ENCODE peak calls at places on chromosomes 6 and 20, in seven cellular contexts. J is neuronal stem cell, N is tibial nerve, S is adrenal gland, O is testis, Q is sigmoid colon, H is HCT116. X is an unnamed sample.
A peak's percentile ranks its signal among the peaks of the same experiment; 100 is the strongest.

GRCh38 chr6:81204741-81205140 is 547.7 kb downstream of the TENT5A start:
- DNase-seq in H (peak; percentile 27), S (no peak), Q (no peak), O (no peak), J (peak; percentile 9), N (no peak), X (no peak)

GRCh38 chr20:19628570-19629134 is 129.4 kb upstream of the RIN2 start:
- DNase-seq in S (peak; percentile 84), N (no peak), Q (no peak), J (peak; percentile 59), O (peak; percentile 71), H (peak; percentile 81), X (peak; percentile 43)

GRCh38 chr20:370977-371754 is 9.4 kb upstream of the TRIB3 start:
- DNase-seq in H (no peak), J (no peak), S (no peak), Q (no peak), O (no peak), N (no peak), X (no peak)

GRCh38 chr20:46559685-46560440 is 9.4 kb upstream of the OCSTAMP start:
- DNase-seq in J (no peak), Q (no peak), N (no peak), O (peak; percentile 37), S (no peak), H (no peak), X (no peak)

GRCh38 chr6:157995458-157995857 is 13.8 kb downstream of the SYNJ2 start:
- DNase-seq in O (no peak), J (no peak), S (no peak), Q (no peak), H (no peak), N (no peak), X (no peak)

GRCh38 chr20:39670987-39671386 is 708.8 kb downstream of the DHX35 start:
- DNase-seq in S (no peak), N (no peak), O (no peak), Q (no peak), H (no peak), J (no peak), X (no peak)

GRCh38 chr20:15185322-15185721 is 847.9 kb upstream of the FLRT3 start:
- DNase-seq in O (no peak), N (no peak), Q (no peak), J (no peak), S (no peak), H (no peak), X (no peak)

GRCh38 chr6:89368107-89368506 is 15.6 kb upstream of the UBE2J1 start:
- DNase-seq in O (peak; percentile 82), Q (peak; percentile 74), N (peak; percentile 47), H (no peak), S (peak; percentile 79), J (peak; percentile 62), X (peak; percentile 40)

GRCh38 chr6:158488065-158488464 is 71.8 kb upstream of the TMEM181 start:
- DNase-seq in N (no peak), O (no peak), J (no peak), Q (no peak), S (no peak), H (peak; percentile 63), X (no peak)

GRCh38 chr20:62772994-62773858 is 23.0 kb upstream of the MRGBP start:
- DNase-seq in S (peak; percentile 72), H (no peak), J (no peak), N (no peak), O (no peak), Q (no peak), X (no peak)

GRCh38 chr6:166274739-166275370 is 33.3 kb downstream of the PRR18 start:
- DNase-seq in H (no peak), J (no peak), N (no peak), Q (peak; percentile 58), O (no peak), S (no peak), X (no peak)

GRCh38 chr20:25338112-25339023 is 52.3 kb downstream of the ABHD12 start:
- DNase-seq in S (no peak), Q (no peak), H (no peak), O (no peak), J (no peak), N (no peak), X (no peak)

GRCh38 chr6:5905431-5906339 is 101.0 kb downstream of the NRN1 start:
- DNase-seq in N (peak; percentile 60), Q (peak; percentile 94), S (peak; percentile 82), O (peak; percentile 73), H (no peak), J (no peak), X (peak; percentile 87)

GRCh38 chr6:69816569-69816968 is 19.8 kb upstream of the LMBRD1 start:
- DNase-seq in H (no peak), J (no peak), O (no peak), N (no peak), Q (no peak), S (no peak), X (no peak)

GRCh38 chr20:1075564-1075963 is 42.8 kb upstream of the PSMF1 start:
- DNase-seq in H (no peak), J (no peak), O (no peak), S (no peak), Q (no peak), N (no peak), X (no peak)

GRCh38 chr6:90982051-90982450 is 395.2 kb upstream of the MAP3K7 start:
- DNase-seq in S (no peak), H (no peak), N (no peak), O (no peak), J (no peak), Q (no peak), X (no peak)

GRCh38 chr20:25281541-25281991 is 33.7 kb downstream of the PYGB start:
- DNase-seq in N (peak; percentile 3), J (no peak), O (no peak), S (peak; percentile 23), Q (peak; percentile 60), H (no peak), X (peak; percentile 28)

GRCh38 chr20:35260426-35260825 is 17.5 kb downstream of the MMP24OS start:
- DNase-seq in S (no peak), Q (no peak), H (no peak), J (no peak), O (no peak), N (no peak), X (no peak)

GRCh38 chr20:373171-373890 is 7.2 kb upstream of the TRIB3 start:
- DNase-seq in J (no peak), Q (no peak), N (no peak), S (no peak), H (peak; percentile 73), O (peak; percentile 24), X (peak; percentile 62)

GRCh38 chr6:150685860-150686259 is 86.2 kb downstream of the PLEKHG1 start:
- DNase-seq in J (no peak), Q (no peak), H (peak; percentile 39), S (no peak), N (no peak), O (peak; percentile 84), X (no peak)

GRCh38 chr6:157596886-157597285 is 215.9 kb downstream of the ZDHHC14 start:
- DNase-seq in H (no peak), O (peak; percentile 36), S (no peak), N (no peak), J (no peak), Q (no peak), X (no peak)

DNA sequence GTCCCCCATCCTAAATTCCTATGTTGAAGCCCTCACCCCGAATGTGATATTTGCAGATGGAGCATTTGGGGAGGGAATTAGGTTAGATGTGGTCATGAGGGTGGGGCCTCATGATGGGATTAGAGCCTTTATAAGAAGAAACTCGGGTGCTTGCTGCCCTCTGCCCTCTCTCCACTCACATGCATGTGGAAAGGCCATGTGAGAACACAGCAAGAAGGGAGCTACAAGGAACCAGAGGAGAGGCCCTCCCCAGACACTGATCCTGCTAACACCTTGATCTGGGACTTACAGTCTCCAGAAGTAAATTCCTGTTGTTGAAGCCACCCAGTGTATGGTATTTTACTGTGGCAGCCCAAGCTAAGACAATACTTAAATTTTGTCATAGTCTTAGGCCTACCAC is 69.6 kb upstream of the TULP1 start:
- DNase-seq in J (no peak), N (no peak), Q (no peak), O (no peak), H (no peak), S (no peak), X (no peak)
- H3K4me1 ChIP-seq in J (no peaks in the 10 kb centered on the region), N (peaks cover 39% of the 10 kb centered on the region), Q (peaks cover 39% of the 10 kb centered on the region), O (peaks cover 30% of the 10 kb centered on the region), H (peaks cover 9% of the 10 kb centered on the region), S (peaks cover 48% of the 10 kb centered on the region), X (peaks cover 46% of the 10 kb centered on the region)

GRCh38 chr6:28215425-28215824 is 9.7 kb upstream of the ZSCAN9 start:
- DNase-seq in Q (no peak), H (no peak), O (no peak), N (no peak), J (no peak), S (no peak), X (no peak)

GRCh38 chr6:28218312-28219248 is 6.5 kb upstream of the ZSCAN9 start:
- DNase-seq in Q (peak; percentile 87), H (no peak), J (peak; percentile 18), S (peak; percentile 85), O (peak; percentile 74), N (peak; percentile 30), X (peak; percentile 90)

GRCh38 chr6:28213213-28213523 is 11.9 kb upstream of the ZSCAN9 start:
- DNase-seq in N (no peak), H (no peak), Q (no peak), J (no peak), S (no peak), O (no peak), X (no peak)

GRCh38 chr6:28220164-28221133 is 4.6 kb upstream of the ZSCAN9 start:
- DNase-seq in J (no peak), O (no peak), H (no peak), N (no peak), Q (no peak), S (no peak), X (no peak)

DNA sequence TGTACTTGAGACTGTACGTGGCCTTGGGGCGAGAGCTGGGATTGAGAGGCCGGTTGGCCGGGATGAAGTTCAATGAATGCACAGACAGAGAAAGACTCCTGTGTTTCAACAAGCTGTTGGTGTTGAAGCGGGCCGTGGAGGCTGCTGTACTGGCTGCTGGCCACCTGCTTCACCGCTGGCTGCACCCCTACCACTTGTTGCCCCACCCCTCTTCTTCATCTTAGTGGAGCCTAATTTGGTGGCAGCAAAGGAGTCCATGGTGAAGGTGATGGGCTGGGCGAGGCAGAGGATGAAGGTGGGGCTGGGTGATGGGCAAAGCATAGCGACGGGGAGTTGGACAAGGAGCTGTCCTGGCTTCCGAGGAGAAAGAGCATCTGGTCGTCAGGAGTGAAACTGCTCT is 7.2 kb upstream of the ZSCAN9 start:
- DNase-seq in H (no peak), J (no peak), Q (no peak), N (no peak), S (no peak), O (no peak), X (no peak)
- H3K27me3 ChIP-seq in H (no peaks in the 10 kb centered on the region), J (no peaks in the 10 kb centered on the region), Q (peaks cover 37% of the 10 kb centered on the region), N (peaks cover 54% of the 10 kb centered on the region), S (peaks cover 17% of the 10 kb centered on the region), O (no peaks in the 10 kb centered on the region), X (no peaks in the 10 kb centered on the region)

GRCh38 chr20:5524886-5525285 is 208.1 kb upstream of the PROKR2 start:
- DNase-seq in N (no peak), O (no peak), J (no peak), S (no peak), H (no peak), Q (no peak), X (no peak)
- H3K4me1 ChIP-seq in N (peaks cover 5% of the 10 kb centered on the region), O (no peaks in the 10 kb centered on the region), J (peaks cover 6% of the 10 kb centered on the region), S (peaks cover 9% of the 10 kb centered on the region), H (peaks cover 7% of the 10 kb centered on the region), Q (peaks cover 11% of the 10 kb centered on the region), X (peaks cover 4% of the 10 kb centered on the region)

DNA sequence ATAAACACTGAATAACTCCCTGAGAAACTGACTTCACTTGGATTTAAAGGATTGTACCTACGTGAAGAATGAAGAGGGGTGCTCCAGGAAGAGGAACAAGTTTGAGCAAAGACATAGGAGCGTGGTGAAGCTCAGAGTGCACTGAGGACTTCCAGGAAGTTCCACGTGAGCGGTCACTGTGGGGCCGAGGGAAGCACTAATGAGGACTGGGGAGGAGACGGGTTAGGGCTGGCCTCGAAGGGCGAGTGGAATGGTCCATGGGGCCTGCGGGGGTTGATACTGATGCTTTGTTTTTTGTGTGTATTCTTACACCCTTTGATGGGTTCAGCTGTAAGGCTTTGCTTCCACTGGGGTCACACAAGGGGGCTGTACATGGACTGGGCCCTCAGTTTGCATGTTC is 91.9 kb downstream of the CDH4 start:
- DNase-seq in H (no peak), O (no peak), N (no peak), Q (peak; percentile 21), J (no peak), S (no peak), X (no peak)
- H3K27me3 ChIP-seq in H (no peaks in the 10 kb centered on the region), O (no peaks in the 10 kb centered on the region), N (no peaks in the 10 kb centered on the region), Q (peaks cover 35% of the 10 kb centered on the region), J (no peaks in the 10 kb centered on the region), S (peaks cover 6% of the 10 kb centered on the region), X (no peaks in the 10 kb centered on the region)

X was measured in heart left ventricle.